ENCODE peak calls at places on chromosomes 4 and X, in seven cellular contexts. E is fibroblast of mammary gland; M is GM23248; V is central memory CD4-positive, alpha-beta T cell; P is coronary artery; C is stromal cell of bone marrow; U is ovary. Y is an unnamed sample.

GRCh38 chr4:27917381-27917780 is 1056.7 kb downstream of the STIM2 start:
- DNase-seq in E (no peak), M (no peak), V (no peak), P (no peak), C (no peak), U (no peak), Y (no peak)

GRCh38 chrX:85065512-85066198 is 62.0 kb downstream of the APOOL start:
- DNase-seq in E (no peak), M (no peak), V (no peak), P (no peak), C (no peak), U (no peak), Y (no peak)

GRCh38 chrX:12741416-12741815 is 49.8 kb upstream of the PRPS2 start:
- DNase-seq in E (peak), M (no peak), V (no peak), P (no peak), C (no peak), U (no peak), Y (no peak)

GRCh38 chrX:49155900-49156837 is 6.4 kb upstream of the MAGIX start:
- DNase-seq in E (peak), M (peak), V (peak), P (peak), C (peak), U (peak), Y (peak)

GRCh38 chr4:98574816-98575215 is 83.6 kb downstream of the TSPAN5 start:
- DNase-seq in E (no peak), M (no peak), V (no peak), P (no peak), C (no peak), U (no peak), Y (no peak)

GRCh38 chr4:140141196-140141845 is 12.7 kb downstream of the MAML3 start:
- DNase-seq in E (no peak), M (no peak), V (no peak), P (no peak), C (no peak), U (no peak), Y (no peak)

GRCh38 chr4:8858188-8858924 is 13.3 kb downstream of the HMX1 start:
- DNase-seq in E (no peak), M (no peak), V (no peak), P (no peak), C (no peak), U (no peak), Y (no peak)

GRCh38 chrX:11754958-11755645 is 2.9 kb upstream of the MSL3 start:
- DNase-seq in E (no peak), M (no peak), V (no peak), P (no peak), C (no peak), U (no peak), Y (no peak)

GRCh38 chr4:4787421-4787820 is 72.0 kb upstream of the MSX1 start:
- DNase-seq in E (no peak), M (no peak), V (no peak), P (no peak), C (no peak), U (no peak), Y (no peak)

GRCh38 chrX:2677764-2678163 is 13.3 kb upstream of the CD99 start:
- DNase-seq in E (peak), M (peak), V (no peak), P (peak), C (peak), U (peak), Y (no peak)

GRCh38 chrX:17596051-17596450 is 141.2 kb upstream of the SCML1 start:
- DNase-seq in E (peak), M (no peak), V (no peak), P (no peak), C (no peak), U (no peak), Y (no peak)

GRCh38 chr4:13966241-13967195 is 339.0 kb upstream of the BOD1L1 start:
- DNase-seq in E (peak), M (peak), V (no peak), P (no peak), C (peak), U (no peak), Y (no peak)

GRCh38 chr4:25654031-25654970 is 1.4 kb upstream of the SLC34A2 start:
- DNase-seq in E (no peak), M (no peak), V (no peak), P (no peak), C (no peak), U (no peak), Y (no peak)

GRCh38 chrX:96985046-96985445 is 101.3 kb downstream of the RPA4 start:
- DNase-seq in E (peak), M (peak), V (no peak), P (no peak), C (no peak), U (no peak), Y (no peak)

GRCh38 chr4:145546556-145546955 is 64.9 kb downstream of the SMAD1 start:
- DNase-seq in E (no peak), M (no peak), V (no peak), P (no peak), C (no peak), U (no peak), Y (no peak)

GRCh38 chrX:37349131-37350033 is at the start of gene PRRG1:
- DNase-seq in E (peak), M (peak), V (no peak), P (peak), C (peak), U (peak), Y (peak)

GRCh38 chrX:110310000-110310790 is 7.7 kb downstream of the AMMECR1 start:
- DNase-seq in E (peak), M (peak), V (no peak), P (no peak), C (no peak), U (no peak), Y (no peak)

GRCh38 chr4:164383187-164384181 is 370.4 kb upstream of the SMIM31 start:
- DNase-seq in E (peak), M (peak), V (no peak), P (peak), C (peak), U (no peak), Y (peak)

GRCh38 chrX:48278958-48279357 is 23.8 kb downstream of the SSX1 start:
- DNase-seq in E (peak), M (peak), V (no peak), P (no peak), C (no peak), U (no peak), Y (no peak)

GRCh38 chrX:153827903-153828302 is 2.4 kb downstream of the PDZD4 start:
- DNase-seq in E (no peak), M (no peak), V (no peak), P (no peak), C (no peak), U (no peak), Y (no peak)

GRCh38 chrX:130887392-130887791 is 15.6 kb downstream of the ENOX2 start:
- DNase-seq in E (no peak), M (no peak), V (no peak), P (no peak), C (no peak), U (no peak), Y (no peak)

GRCh38 chr4:105461221-105462041 is 12.4 kb downstream of the PPA2 start:
- DNase-seq in E (no peak), M (no peak), V (no peak), P (no peak), C (no peak), U (no peak), Y (no peak)

GRCh38 chr4:30821891-30822612 is 101.9 kb downstream of the PCDH7 start:
- DNase-seq in E (peak), M (peak), V (no peak), P (no peak), C (no peak), U (no peak), Y (no peak)

GRCh38 chr4:7315286-7315685 is 119.4 kb downstream of the PSAPL1 start:
- DNase-seq in E (no peak), M (no peak), V (no peak), P (no peak), C (no peak), U (no peak), Y (no peak)

GRCh38 chrX:16516473-16516872 is 133.5 kb upstream of the S100G start:
- DNase-seq in E (peak), M (peak), V (no peak), P (no peak), C (no peak), U (no peak), Y (no peak)

GRCh38 chr4:80309301-80310004 is 26.1 kb upstream of the CFAP299 start:
- DNase-seq in E (peak), M (peak), V (no peak), P (no peak), C (peak), U (no peak), Y (no peak)

GRCh38 chrX:153164733-153165132 is 14.4 kb upstream of the MAGEA1 start:
- DNase-seq in E (no peak), M (no peak), V (no peak), P (no peak), C (no peak), U (no peak), Y (no peak)

GRCh38 chr4:1593038-1593417 is 91.1 kb downstream of the FAM53A start:
- DNase-seq in E (no peak), M (no peak), V (no peak), P (no peak), C (no peak), U (peak), Y (no peak)

GRCh38 chr4:85180533-85180932 is 214.0 kb upstream of the WDFY3 start:
- DNase-seq in E (no peak), M (no peak), V (no peak), P (no peak), C (no peak), U (no peak), Y (no peak)

GRCh38 chr4:14592950-14593349 is 409.3 kb upstream of the CPEB2 start:
- DNase-seq in E (no peak), M (no peak), V (no peak), P (no peak), C (no peak), U (no peak), Y (no peak)

GRCh38 chr4:52825311-52826090 is 36.6 kb upstream of the RASL11B start:
- DNase-seq in E (no peak), M (peak), V (peak), P (no peak), C (no peak), U (no peak), Y (no peak)

GRCh38 chr4:8703857-8704495 is 111.4 kb downstream of the CPZ start:
- DNase-seq in E (no peak), M (no peak), V (no peak), P (no peak), C (no peak), U (peak), Y (peak)

GRCh38 chr4:180832086-180832485 is 1411.1 kb upstream of the TENM3 start:
- DNase-seq in E (no peak), M (peak), V (no peak), P (no peak), C (no peak), U (no peak), Y (no peak)